ENCODE peak calls at places on chromosome 16, in five cellular contexts. One of them, this sample, is unnamed.

GRCh38 chr16:19389246-19389645 is 28.4 kb upstream of the TMC5 start:
- DNase-seq in upper lobe of right lung: peak; percentile 85
- DNase-seq in neural progenitor cell: peak; percentile 73
- DNase-seq in CD4-positive, alpha-beta memory T cell: peak; percentile 26
- DNase-seq in WERI-Rb-1: peak; percentile 77
- DNase-seq in this sample: peak; percentile 80

GRCh38 chr16:25052530-25052929 is 37.4 kb upstream of the ARHGAP17 start:
- DNase-seq in neural progenitor cell: no peak
- DNase-seq in upper lobe of right lung: no peak
- DNase-seq in CD4-positive, alpha-beta memory T cell: no peak
- DNase-seq in WERI-Rb-1: no peak
- DNase-seq in this sample: no peak

GRCh38 chr16:72443809-72444208 is 271.9 kb upstream of the PMFBP1 start:
- DNase-seq in CD4-positive, alpha-beta memory T cell: no peak
- DNase-seq in neural progenitor cell: no peak
- DNase-seq in upper lobe of right lung: no peak
- DNase-seq in WERI-Rb-1: no peak
- DNase-seq in this sample: no peak

GRCh38 chr16:23920899-23921298 is 85.1 kb downstream of the PRKCB start:
- DNase-seq in neural progenitor cell: no peak
- DNase-seq in upper lobe of right lung: no peak
- DNase-seq in CD4-positive, alpha-beta memory T cell: no peak
- DNase-seq in WERI-Rb-1: no peak
- DNase-seq in this sample: no peak

GRCh38 chr16:72677662-72678447 is 370.1 kb downstream of the ZFHX3 start:
- DNase-seq in upper lobe of right lung: no peak
- DNase-seq in CD4-positive, alpha-beta memory T cell: no peak
- DNase-seq in WERI-Rb-1: no peak
- DNase-seq in neural progenitor cell: no peak
- DNase-seq in this sample: no peak

GRCh38 chr16:59060212-59060611 is 326.1 kb upstream of the GOT2 start:
- DNase-seq in WERI-Rb-1: no peak
- DNase-seq in CD4-positive, alpha-beta memory T cell: no peak
- DNase-seq in upper lobe of right lung: no peak
- DNase-seq in neural progenitor cell: no peak
- DNase-seq in this sample: no peak

GRCh38 chr16:57998992-57999365 is 1.5 kb downstream of the ZNF319 start:
- DNase-seq in neural progenitor cell: no peak
- DNase-seq in CD4-positive, alpha-beta memory T cell: no peak
- DNase-seq in upper lobe of right lung: peak; percentile 46
- DNase-seq in WERI-Rb-1: no peak
- DNase-seq in this sample: no peak

GRCh38 chr16:85707528-85708095 is 18.9 kb upstream of the GINS2 start:
- DNase-seq in WERI-Rb-1: no peak
- DNase-seq in CD4-positive, alpha-beta memory T cell: no peak
- DNase-seq in neural progenitor cell: no peak
- DNase-seq in upper lobe of right lung: no peak
- DNase-seq in this sample: peak; percentile 29

GRCh38 chr16:56658476-56658875 is 717 bp downstream of the MT1F start:
- DNase-seq in neural progenitor cell: no peak
- DNase-seq in WERI-Rb-1: no peak
- DNase-seq in CD4-positive, alpha-beta memory T cell: no peak
- DNase-seq in upper lobe of right lung: no peak
- DNase-seq in this sample: no peak

GRCh38 chr16:84484579-84485254 is 19.7 kb downstream of the MEAK7 start:
- DNase-seq in CD4-positive, alpha-beta memory T cell: no peak
- DNase-seq in upper lobe of right lung: peak; percentile 68
- DNase-seq in WERI-Rb-1: peak; percentile 47
- DNase-seq in neural progenitor cell: peak; percentile 55
- DNase-seq in this sample: peak; percentile 65

GRCh38 chr16:81313731-81314602 is 795 bp upstream of the GAN start:
- DNase-seq in CD4-positive, alpha-beta memory T cell: peak; percentile 2
- DNase-seq in upper lobe of right lung: no peak
- DNase-seq in WERI-Rb-1: no peak
- DNase-seq in neural progenitor cell: peak; percentile 65
- DNase-seq in this sample: no peak

GRCh38 chr16:66470556-66470955 is 43.5 kb downstream of the BEAN1 start:
- DNase-seq in upper lobe of right lung: no peak
- DNase-seq in neural progenitor cell: no peak
- DNase-seq in CD4-positive, alpha-beta memory T cell: no peak
- DNase-seq in WERI-Rb-1: no peak
- DNase-seq in this sample: no peak

GRCh38 chr16:15988268-15989013 is 39.0 kb downstream of the ABCC1 start:
- DNase-seq in neural progenitor cell: peak; percentile 16
- DNase-seq in WERI-Rb-1: no peak
- DNase-seq in CD4-positive, alpha-beta memory T cell: no peak
- DNase-seq in upper lobe of right lung: no peak
- DNase-seq in this sample: no peak

GRCh38 chr16:19066988-19067348 is 446 bp upstream of the COQ7 start:
- DNase-seq in upper lobe of right lung: no peak
- DNase-seq in neural progenitor cell: no peak
- DNase-seq in CD4-positive, alpha-beta memory T cell: no peak
- DNase-seq in WERI-Rb-1: no peak
- DNase-seq in this sample: no peak

GRCh38 chr16:16042076-16042475 is 92.7 kb downstream of the ABCC1 start:
- DNase-seq in upper lobe of right lung: no peak
- DNase-seq in neural progenitor cell: no peak
- DNase-seq in WERI-Rb-1: no peak
- DNase-seq in CD4-positive, alpha-beta memory T cell: no peak
- DNase-seq in this sample: peak; percentile 74

GRCh38 chr16:8326234-8326633 is 264.1 kb downstream of the TMEM114 start:
- DNase-seq in CD4-positive, alpha-beta memory T cell: no peak
- DNase-seq in upper lobe of right lung: no peak
- DNase-seq in neural progenitor cell: no peak
- DNase-seq in WERI-Rb-1: no peak
- DNase-seq in this sample: no peak

GRCh38 chr16:31674686-31675085 is 147.0 kb downstream of the AHSP start:
- DNase-seq in WERI-Rb-1: no peak
- DNase-seq in CD4-positive, alpha-beta memory T cell: no peak
- DNase-seq in upper lobe of right lung: no peak
- DNase-seq in neural progenitor cell: no peak
- DNase-seq in this sample: no peak

GRCh38 chr16:563072-563644 is 3.0 kb downstream of the PRR35 start:
- DNase-seq in upper lobe of right lung: no peak
- DNase-seq in neural progenitor cell: no peak
- DNase-seq in WERI-Rb-1: no peak
- DNase-seq in CD4-positive, alpha-beta memory T cell: no peak
- DNase-seq in this sample: no peak

GRCh38 chr16:18834873-18835272 is 33.5 kb upstream of the ARL6IP1 start:
- DNase-seq in CD4-positive, alpha-beta memory T cell: no peak
- DNase-seq in WERI-Rb-1: no peak
- DNase-seq in neural progenitor cell: no peak
- DNase-seq in upper lobe of right lung: no peak
- DNase-seq in this sample: no peak

GRCh38 chr16:84800118-84800517 is 19.7 kb upstream of the CRISPLD2 start:
- DNase-seq in upper lobe of right lung: no peak
- DNase-seq in WERI-Rb-1: no peak
- DNase-seq in CD4-positive, alpha-beta memory T cell: no peak
- DNase-seq in neural progenitor cell: no peak
- DNase-seq in this sample: no peak

GRCh38 chr16:23359092-23359760 is 57.1 kb downstream of the SCNN1B start:
- DNase-seq in CD4-positive, alpha-beta memory T cell: no peak
- DNase-seq in neural progenitor cell: no peak
- DNase-seq in upper lobe of right lung: no peak
- DNase-seq in WERI-Rb-1: no peak
- DNase-seq in this sample: no peak

GRCh38 chr16:35753559-35754390 is 2294.4 kb downstream of the TP53TG3F start:
- DNase-seq in WERI-Rb-1: no peak
- DNase-seq in CD4-positive, alpha-beta memory T cell: no peak
- DNase-seq in upper lobe of right lung: no peak
- DNase-seq in neural progenitor cell: no peak
- DNase-seq in this sample: no peak

GRCh38 chr16:27960619-27961295 is 102.8 kb downstream of the GSG1L start:
- DNase-seq in upper lobe of right lung: no peak
- DNase-seq in neural progenitor cell: no peak
- DNase-seq in CD4-positive, alpha-beta memory T cell: no peak
- DNase-seq in WERI-Rb-1: no peak
- DNase-seq in this sample: peak; percentile 51

GRCh38 chr16:28292731-28293588 is 635 bp downstream of the SBK1 start:
- DNase-seq in CD4-positive, alpha-beta memory T cell: peak; percentile 40
- DNase-seq in WERI-Rb-1: peak; percentile 65
- DNase-seq in neural progenitor cell: peak; percentile 88
- DNase-seq in upper lobe of right lung: peak; percentile 68
- DNase-seq in this sample: peak; percentile 32

GRCh38 chr16:10629592-10629963 is 49.2 kb upstream of the EMP2 start:
- DNase-seq in upper lobe of right lung: no peak
- DNase-seq in CD4-positive, alpha-beta memory T cell: no peak
- DNase-seq in neural progenitor cell: no peak
- DNase-seq in WERI-Rb-1: no peak
- DNase-seq in this sample: no peak

GRCh38 chr16:20833081-20833480 is 26.8 kb downstream of the REXO5 start:
- DNase-seq in CD4-positive, alpha-beta memory T cell: no peak
- DNase-seq in neural progenitor cell: no peak
- DNase-seq in upper lobe of right lung: no peak
- DNase-seq in WERI-Rb-1: no peak
- DNase-seq in this sample: no peak

GRCh38 chr16:16007743-16008111 is 58.3 kb downstream of the ABCC1 start:
- DNase-seq in WERI-Rb-1: no peak
- DNase-seq in CD4-positive, alpha-beta memory T cell: no peak
- DNase-seq in neural progenitor cell: no peak
- DNase-seq in upper lobe of right lung: no peak
- DNase-seq in this sample: no peak

GRCh38 chr16:77584205-77584859 is 138.0 kb upstream of the NUDT7 start:
- DNase-seq in WERI-Rb-1: peak; percentile 45
- DNase-seq in neural progenitor cell: peak; percentile 70
- DNase-seq in upper lobe of right lung: no peak
- DNase-seq in CD4-positive, alpha-beta memory T cell: peak; percentile 45
- DNase-seq in this sample: peak; percentile 44

GRCh38 chr16:876041-876335 is 75.5 kb upstream of the GNG13 start:
- DNase-seq in WERI-Rb-1: no peak
- DNase-seq in upper lobe of right lung: no peak
- DNase-seq in neural progenitor cell: no peak
- DNase-seq in CD4-positive, alpha-beta memory T cell: no peak
- DNase-seq in this sample: no peak

GRCh38 chr16:75443301-75443700 is 10.0 kb upstream of the CFDP1 start:
- DNase-seq in WERI-Rb-1: no peak
- DNase-seq in neural progenitor cell: no peak
- DNase-seq in upper lobe of right lung: no peak
- DNase-seq in CD4-positive, alpha-beta memory T cell: no peak
- DNase-seq in this sample: no peak
- H3K27ac ChIP-seq in WERI-Rb-1: no peak overlapping the region
- H3K27ac ChIP-seq in neural progenitor cell: no peak overlapping the region
- H3K27ac ChIP-seq in upper lobe of right lung: no peak overlapping the region
- H3K27ac ChIP-seq in CD4-positive, alpha-beta memory T cell: no peak overlapping the region
- H3K27ac ChIP-seq in this sample: no peak overlapping the region

GRCh38 chr16:4347765-4348509 is 3.2 kb downstream of the PAM16 start:
- DNase-seq in WERI-Rb-1: no peak
- DNase-seq in neural progenitor cell: no peak
- DNase-seq in CD4-positive, alpha-beta memory T cell: no peak
- DNase-seq in upper lobe of right lung: peak; percentile 79
- DNase-seq in this sample: no peak
- H3K27ac ChIP-seq in WERI-Rb-1: no peak overlapping the region
- H3K27ac ChIP-seq in neural progenitor cell: no peak overlapping the region
- H3K27ac ChIP-seq in CD4-positive, alpha-beta memory T cell: no peak overlapping the region
- H3K27ac ChIP-seq in upper lobe of right lung: peak overlapping the region; percentile 60
- H3K27ac ChIP-seq in this sample: no peak overlapping the region

GRCh38 chr16:17403859-17404545 is 66.8 kb downstream of the XYLT1 start:
- DNase-seq in CD4-positive, alpha-beta memory T cell: no peak
- DNase-seq in upper lobe of right lung: no peak
- DNase-seq in neural progenitor cell: no peak
- DNase-seq in WERI-Rb-1: no peak
- DNase-seq in this sample: no peak

GRCh38 chr16:17408296-17408695 is 62.5 kb downstream of the XYLT1 start:
- DNase-seq in WERI-Rb-1: no peak
- DNase-seq in neural progenitor cell: no peak
- DNase-seq in CD4-positive, alpha-beta memory T cell: no peak
- DNase-seq in upper lobe of right lung: no peak
- DNase-seq in this sample: no peak

GRCh38 chr16:17407321-17407720 is 63.4 kb downstream of the XYLT1 start:
- DNase-seq in WERI-Rb-1: no peak
- DNase-seq in CD4-positive, alpha-beta memory T cell: no peak
- DNase-seq in upper lobe of right lung: no peak
- DNase-seq in neural progenitor cell: no peak
- DNase-seq in this sample: no peak

GRCh38 chr16:17404903-17405691 is 65.7 kb downstream of the XYLT1 start:
- DNase-seq in WERI-Rb-1: no peak
- DNase-seq in upper lobe of right lung: peak; percentile 64
- DNase-seq in CD4-positive, alpha-beta memory T cell: no peak
- DNase-seq in neural progenitor cell: no peak
- DNase-seq in this sample: no peak

DNA sequence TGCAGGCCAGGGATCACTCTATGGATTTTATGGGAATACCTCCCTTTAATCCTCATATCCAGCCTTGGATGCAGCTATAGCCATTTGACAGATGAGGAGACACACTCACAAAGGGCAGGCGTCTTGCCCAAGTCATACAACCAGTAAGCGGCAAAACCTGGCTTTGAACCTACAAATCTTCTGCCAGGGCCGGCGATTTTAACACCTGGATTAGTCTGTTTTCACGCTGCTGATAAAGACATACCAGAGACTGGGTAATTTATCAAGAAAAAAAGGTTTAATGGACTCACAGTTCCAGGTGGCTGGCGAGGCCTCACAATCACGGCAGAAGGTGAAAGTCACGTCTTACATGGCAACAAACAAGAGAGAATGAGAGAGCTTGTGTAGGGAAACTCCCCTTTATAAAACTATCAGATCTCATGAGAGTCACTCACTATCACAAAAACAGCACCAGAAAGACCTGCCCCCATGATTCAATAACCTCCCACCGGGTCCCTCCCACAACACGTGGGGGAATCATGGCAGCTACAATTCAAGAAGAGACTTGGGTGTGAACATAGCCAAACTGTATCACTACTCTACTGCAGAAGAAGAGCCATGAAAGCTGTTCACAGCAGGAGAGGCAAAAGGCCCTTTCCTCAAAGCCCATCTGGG is 67.5 kb downstream of the XYLT1 start:
- DNase-seq in CD4-positive, alpha-beta memory T cell: no peak
- DNase-seq in upper lobe of right lung: no peak
- DNase-seq in neural progenitor cell: no peak
- DNase-seq in WERI-Rb-1: no peak
- DNase-seq in this sample: no peak
- H3K27ac ChIP-seq in CD4-positive, alpha-beta memory T cell: no peak overlapping the region
- H3K27ac ChIP-seq in upper lobe of right lung: no peak overlapping the region
- H3K27ac ChIP-seq in neural progenitor cell: no peak overlapping the region
- H3K27ac ChIP-seq in WERI-Rb-1: no peak overlapping the region
- H3K27ac ChIP-seq in this sample: no peak overlapping the region

DNA sequence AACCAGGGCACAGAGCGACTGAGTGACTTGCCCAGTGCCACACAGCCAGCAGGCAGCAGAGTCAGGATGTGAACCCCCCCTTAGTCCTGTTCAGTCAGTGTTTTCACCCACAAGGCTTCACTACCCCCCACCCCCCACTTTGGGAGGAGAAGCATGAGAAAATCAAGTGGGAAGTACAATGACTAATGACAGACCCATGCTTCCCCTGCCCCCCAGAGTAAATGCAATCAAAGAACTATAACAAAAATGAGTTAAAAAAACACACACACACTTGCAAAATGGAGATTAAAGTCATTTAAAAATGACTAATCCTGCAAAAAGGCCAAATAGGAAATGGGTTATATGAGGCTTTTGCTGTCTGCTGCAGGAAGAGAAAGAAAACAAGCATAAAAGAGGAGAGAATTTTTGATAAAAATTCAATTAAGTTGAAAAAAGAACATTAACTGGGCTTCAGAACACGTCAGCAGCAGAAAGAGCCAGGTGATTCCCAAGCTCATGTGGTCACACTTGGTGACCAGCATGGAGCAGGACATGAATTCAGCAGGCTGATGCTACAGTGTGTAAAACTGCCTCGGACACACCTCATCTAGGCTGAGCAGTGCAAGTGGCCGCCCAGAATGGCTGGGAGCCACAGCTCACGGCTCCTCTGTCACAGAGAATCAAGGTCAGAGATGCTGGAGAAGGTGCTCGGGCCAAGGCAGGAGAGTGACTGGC is 212.3 kb downstream of the ZNF423 start:
- DNase-seq in upper lobe of right lung: no peak
- DNase-seq in WERI-Rb-1: no peak
- DNase-seq in neural progenitor cell: no peak
- DNase-seq in CD4-positive, alpha-beta memory T cell: no peak
- DNase-seq in this sample: no peak
- H3K27ac ChIP-seq in upper lobe of right lung: no peak overlapping the region
- H3K27ac ChIP-seq in WERI-Rb-1: no peak overlapping the region
- H3K27ac ChIP-seq in neural progenitor cell: no peak overlapping the region
- H3K27ac ChIP-seq in CD4-positive, alpha-beta memory T cell: no peak overlapping the region
- H3K27ac ChIP-seq in this sample: no peak overlapping the region